ENCODE peak calls at places on chromosomes 16 and 17, in five cellular contexts. U is lower leg skin; X is heart left ventricle; G is H7; F is CD8-positive, alpha-beta T cell. J is an unnamed sample.

GRCh38 chr17:69518951-69519350 is 104.5 kb downstream of the MAP2K6 start:
- DNase-seq in G (no peak), X (no peak), U (no peak), F (no peak), J (no peak)

GRCh38 chr17:63116967-63117366 is 150.9 kb downstream of the TANC2 start:
- DNase-seq in F (no peak), U (no peak), G (peak; percentile 10), X (no peak), J (no peak)

GRCh38 chr16:8173111-8173644 is 417.1 kb downstream of the TMEM114 start:
- DNase-seq in F (peak; percentile 10), G (peak; percentile 72), X (peak; percentile 73), U (peak; percentile 27), J (peak; percentile 74)

GRCh38 chr16:51651061-51651466 is 500.0 kb upstream of the SALL1 start:
- DNase-seq in G (peak; percentile 22), X (no peak), U (no peak), F (no peak), J (no peak)

GRCh38 chr17:35588196-35588920 is 1.2 kb downstream of the AP2B1 start:
- DNase-seq in U (no peak), X (no peak), F (no peak), G (no peak), J (no peak)

GRCh38 chr17:4902540-4902939 is 358 bp downstream of the CHRNE start:
- DNase-seq in X (no peak), F (no peak), U (no peak), G (peak; percentile 18), J (no peak)

GRCh38 chr17:41751288-41751687 is 16.8 kb upstream of the HAP1 start:
- DNase-seq in G (no peak), X (no peak), U (no peak), F (no peak), J (no peak)

GRCh38 chr16:49193596-49193995 is 88.0 kb downstream of the CBLN1 start:
- DNase-seq in X (no peak), F (no peak), G (no peak), U (no peak), J (no peak)

GRCh38 chr17:28579526-28579925 is 2.8 kb upstream of the ALDOC start:
- DNase-seq in X (no peak), U (no peak), G (no peak), F (no peak), J (no peak)

GRCh38 chr17:57988301-57989010 is 402 bp upstream of the VEZF1 start:
- DNase-seq in G (peak; percentile 94), X (peak; percentile 87), U (peak; percentile 39), F (peak; percentile 69), J (peak; percentile 44)

GRCh38 chr17:66373944-66374817 is 71.8 kb downstream of the PRKCA start:
- DNase-seq in U (peak; percentile 18), X (peak; percentile 62), F (peak; percentile 80), G (peak; percentile 24), J (peak; percentile 96)

GRCh38 chr17:16449121-16449570 is 33.8 kb downstream of the TRPV2 start:
- DNase-seq in X (no peak), F (no peak), G (no peak), U (no peak), J (no peak)

GRCh38 chr16:70018254-70018653 is 67.1 kb downstream of the CLEC18A start:
- DNase-seq in X (no peak), G (peak; percentile 38), U (no peak), F (peak; percentile 52), J (peak; percentile 80)

GRCh38 chr16:47533744-47534292 is 72.7 kb downstream of the PHKB start:
- DNase-seq in U (no peak), X (no peak), F (no peak), G (no peak), J (peak; percentile 37)

GRCh38 chr17:73427198-73427597 is 115.4 kb upstream of the CDC42EP4 start:
- DNase-seq in F (no peak), G (no peak), X (no peak), U (no peak), J (no peak)

GRCh38 chr17:11598274-11599221 is at the start of gene DNAH9:
- DNase-seq in F (no peak), G (peak; percentile 92), U (peak; percentile 94), X (peak; percentile 96), J (no peak)

GRCh38 chr17:4043862-4044261 is 79.6 kb upstream of the ATP2A3 start:
- DNase-seq in G (no peak), X (peak; percentile 73), F (peak; percentile 73), U (no peak), J (peak; percentile 71)

GRCh38 chr16:85522842-85523601 is 90.1 kb upstream of the GSE1 start:
- DNase-seq in G (peak; percentile 77), U (no peak), X (no peak), F (no peak), J (no peak)

GRCh38 chr17:73359987-73360410 is 48.2 kb upstream of the CDC42EP4 start:
- DNase-seq in F (no peak), X (no peak), U (no peak), G (peak; percentile 93), J (no peak)

GRCh38 chr17:927611-928461 is 51.7 kb downstream of the NXN start:
- DNase-seq in F (no peak), G (peak; percentile 67), U (no peak), X (no peak), J (no peak)

GRCh38 chr17:80026359-80027042 is 9.2 kb downstream of the TBC1D16 start:
- DNase-seq in G (no peak), F (no peak), X (no peak), U (peak; percentile 51), J (no peak)

GRCh38 chr17:7509937-7510336 is 25.8 kb downstream of the POLR2A start:
- DNase-seq in G (no peak), U (no peak), X (no peak), F (no peak), J (no peak)

GRCh38 chr17:17089206-17089550 is 46.9 kb downstream of the MPRIP start:
- DNase-seq in G (no peak), F (no peak), X (no peak), U (no peak), J (no peak)

GRCh38 chr17:47987240-47987835 is 16.4 kb downstream of the CDK5RAP3 start:
- DNase-seq in X (no peak), U (no peak), G (peak; percentile 69), F (no peak), J (no peak)

GRCh38 chr17:60169921-60170817 is 20.4 kb downstream of the CA4 start:
- DNase-seq in G (no peak), X (peak; percentile 82), F (no peak), U (no peak), J (peak; percentile 54)

GRCh38 chr16:74896389-74897370 is 88.2 kb downstream of the WDR59 start:
- DNase-seq in U (no peak), X (no peak), G (no peak), F (no peak), J (no peak)

GRCh38 chr16:11367483-11367906 is 22.2 kb downstream of the RMI2 start:
- DNase-seq in U (no peak), F (no peak), X (no peak), G (no peak), J (no peak)

GRCh38 chr17:17605083-17605746 is 13.7 kb upstream of the PEMT start:
- DNase-seq in X (no peak), G (no peak), U (no peak), F (no peak), J (no peak)

GRCh38 chr16:59210955-59211541 is 476.9 kb upstream of the GOT2 start:
- DNase-seq in X (no peak), U (no peak), F (no peak), G (peak; percentile 39), J (no peak)

GRCh38 chr17:41800601-41801373 is 11.0 kb downstream of the P3H4 start:
- DNase-seq in F (no peak), U (peak; percentile 79), G (peak; percentile 94), X (no peak), J (no peak)

GRCh38 chr16:48384305-48384981 is 770 bp downstream of the SIAH1 start:
- DNase-seq in X (peak; percentile 83), U (peak; percentile 38), G (peak; percentile 94), F (peak; percentile 29), J (no peak)

GRCh38 chr17:5135726-5136579 is 20.1 kb downstream of the USP6 start:
- DNase-seq in X (no peak), U (no peak), F (no peak), G (peak; percentile 14), J (no peak)

GRCh38 chr17:81165246-81166032 is at the start of gene PVALEF:
- DNase-seq in X (peak; percentile 60), F (no peak), G (peak; percentile 92), U (no peak), J (no peak)
- H3K4me3 ChIP-seq in X (peak within 1 kb of the TSS; percentile 56), F (no peak within 1 kb of the TSS), G (peak within 1 kb of the TSS; percentile 40), U (no peak within 1 kb of the TSS), J (no peak within 1 kb of the TSS)

GRCh38 chr17:29590261-29590978 is 972 bp upstream of the GIT1 start:
- DNase-seq in X (peak; percentile 70), G (peak; percentile 65), U (peak; percentile 17), F (no peak), J (peak; percentile 35)
- H3K4me3 ChIP-seq in X (peak overlapping the region; percentile 87), G (peak overlapping the region; percentile 70), U (no peak overlapping the region), F (peak overlapping the region; percentile 66), J (peak overlapping the region; percentile 87)

DNA sequence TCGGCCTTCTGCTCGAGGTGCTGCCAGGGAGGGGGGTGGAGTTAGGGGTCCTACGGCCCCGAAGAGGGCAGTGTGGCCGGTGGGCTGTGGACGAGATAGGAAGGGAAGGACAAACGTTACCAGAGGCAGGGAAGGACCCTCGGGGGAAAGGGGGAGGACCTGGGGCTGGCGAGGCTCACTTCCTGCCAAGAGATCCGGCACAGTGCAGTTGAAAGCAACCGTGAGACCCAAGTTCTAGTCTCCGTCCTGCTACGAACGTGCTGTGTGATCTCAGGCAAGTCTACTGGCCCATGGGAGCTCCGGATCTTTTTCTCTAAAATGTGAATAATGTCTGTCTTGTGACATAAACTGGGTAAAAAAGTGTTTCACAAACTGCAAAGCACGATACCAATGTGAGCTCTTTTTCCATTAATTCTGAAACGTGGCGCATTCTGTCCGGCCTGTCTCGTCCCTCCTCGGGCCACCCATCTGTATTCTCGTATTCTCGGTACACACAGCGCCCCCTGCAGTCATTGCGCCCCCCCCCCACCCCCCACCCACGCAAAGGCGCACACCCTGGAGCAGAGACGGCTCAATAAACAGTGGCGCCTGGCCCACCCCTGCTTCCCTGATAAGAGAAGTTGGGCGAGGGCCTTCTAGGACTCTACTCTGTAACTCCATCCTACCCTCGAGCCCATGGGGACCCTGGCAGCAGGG is 8.8 kb downstream of the CYGB start:
- DNase-seq in G (no peak), X (peak; percentile 78), U (no peak), F (no peak), J (no peak)
- H3K4me3 ChIP-seq in G (no peak overlapping the region), X (peak overlapping the region; percentile 46), U (no peak overlapping the region), F (peak overlapping the region; percentile 67), J (no peak overlapping the region)

DNA sequence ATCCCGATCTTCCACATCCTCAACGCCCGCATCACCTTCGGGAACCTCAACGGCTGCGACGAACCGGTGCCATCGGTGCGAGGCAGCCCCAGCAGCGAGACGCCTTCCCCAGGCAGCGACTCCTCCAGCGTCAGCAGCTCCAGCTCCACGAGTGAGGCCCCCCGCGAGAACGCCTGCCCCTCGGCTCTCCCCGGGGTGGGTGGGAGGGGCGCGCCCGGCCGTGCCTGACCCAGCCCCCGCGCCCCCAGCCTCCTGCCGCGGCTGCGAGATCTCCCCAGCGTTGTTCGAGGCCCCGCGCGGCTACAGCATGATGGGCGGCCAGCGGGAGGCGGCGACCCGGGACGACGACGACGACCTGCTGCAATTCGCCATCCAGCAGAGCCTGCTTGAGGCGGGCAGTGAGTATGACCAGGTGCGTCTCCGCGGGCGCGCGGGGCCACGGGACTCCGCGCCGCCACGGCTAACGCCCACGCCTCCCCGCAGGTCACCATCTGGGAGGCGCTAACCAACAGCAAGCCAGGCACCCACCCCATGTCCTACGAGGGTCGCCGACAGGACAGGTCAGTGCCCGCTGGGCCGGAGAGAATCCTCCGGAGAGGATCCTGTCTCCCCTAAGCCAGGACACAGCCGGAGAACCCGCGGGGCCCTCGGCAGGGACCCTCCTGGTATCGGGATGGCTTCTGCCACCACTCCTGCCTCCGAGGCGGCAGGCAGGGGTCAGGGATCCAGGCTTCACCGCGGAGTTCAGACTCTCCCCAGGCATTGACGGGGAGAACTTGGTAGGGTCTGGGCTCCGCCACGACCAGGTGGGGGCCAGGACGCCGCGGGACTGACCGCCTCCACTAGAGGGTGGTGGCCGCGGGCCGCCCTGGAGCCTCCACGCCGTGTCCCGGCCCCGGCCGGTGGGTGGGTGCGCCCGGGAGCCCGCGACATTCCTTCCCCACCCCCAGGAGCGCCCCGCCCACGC is 10.0 kb downstream of the CORO6 start:
- DNase-seq in X (peak; percentile 65), G (peak; percentile 58), F (no peak), U (no peak), J (no peak)
- H3K4me3 ChIP-seq in X (peak overlapping the region; percentile 53), G (peak overlapping the region; percentile 10), F (peak overlapping the region; percentile 49), U (no peak overlapping the region), J (no peak overlapping the region)